ENCODE peak calls at places on chromosomes 12 and 14, in five cellular contexts. H is activated naive CD4-positive, alpha-beta T cell treated with anti-CD3 and anti-CD28 coated beads, Interleukin-2, amount 50 U/mL, for 16 hours; P is anterior cingulate cortex; T is fibroblast of lung; B is NCI-H460. Z is an unnamed sample.

GRCh38 chr14:91059576-91060471 is 617 bp downstream of the RPS6KA5 start:
- DNase-seq in H (peak; percentile 71), P (peak; percentile 33), T (no peak), B (peak; percentile 24), Z (peak; percentile 25)

GRCh38 chr14:61346793-61347192 is 25.4 kb downstream of the PRKCH start:
- DNase-seq in H (no peak), P (no peak), T (no peak), B (no peak), Z (no peak)

GRCh38 chr12:103801709-103802585 is 39.1 kb downstream of the NT5DC3 start:
- DNase-seq in H (no peak), P (no peak), T (peak; percentile 14), B (no peak), Z (no peak)

GRCh38 chr12:64633940-64634337 is 23.6 kb downstream of the RASSF3 start:
- DNase-seq in H (peak; percentile 18), P (no peak), T (peak; percentile 79), B (peak; percentile 48), Z (no peak)

GRCh38 chr12:129903956-129904769 is at the start of gene TMEM132D:
- DNase-seq in H (no peak), P (peak; percentile 20), T (no peak), B (no peak), Z (no peak)

GRCh38 chr12:104458645-104459555 is 2.2 kb downstream of the CHST11 start:
- DNase-seq in H (no peak), P (peak; percentile 48), T (no peak), B (no peak), Z (no peak)

GRCh38 chr12:30701056-30701455 is 5.4 kb upstream of the IPO8 start:
- DNase-seq in H (no peak), P (no peak), T (peak; percentile 55), B (no peak), Z (no peak)

GRCh38 chr14:60183138-60183537 is 17.9 kb upstream of the DHRS7 start:
- DNase-seq in H (no peak), P (no peak), T (no peak), B (no peak), Z (no peak)

GRCh38 chr14:74313601-74314000 is 10.9 kb upstream of the ABCD4 start:
- DNase-seq in H (no peak), P (no peak), T (no peak), B (no peak), Z (no peak)

GRCh38 chr12:122499991-122500684 is 594 bp downstream of the ZCCHC8 start:
- DNase-seq in H (peak; percentile 48), P (no peak), T (peak; percentile 80), B (peak; percentile 38), Z (no peak)

GRCh38 chr12:3141339-3142321 is 64.5 kb downstream of the TSPAN9 start:
- DNase-seq in H (no peak), P (no peak), T (no peak), B (no peak), Z (no peak)

GRCh38 chr12:12722351-12723146 is 5.4 kb downstream of the CDKN1B start:
- DNase-seq in H (no peak), P (no peak), T (peak; percentile 70), B (no peak), Z (no peak)

GRCh38 chr12:95848575-95849388 is 10.0 kb upstream of the SNRPF start:
- DNase-seq in H (no peak), P (no peak), T (peak; percentile 51), B (peak; percentile 49), Z (no peak)

GRCh38 chr14:96225745-96226151 is 21.1 kb downstream of the BDKRB2 start:
- DNase-seq in H (no peak), P (no peak), T (peak; percentile 62), B (no peak), Z (no peak)

GRCh38 chr14:23665302-23666016 is 29.3 kb downstream of the DHRS2 start:
- DNase-seq in H (no peak), P (no peak), T (no peak), B (no peak), Z (no peak)

GRCh38 chr12:108511633-108512540 is 3.2 kb upstream of the FICD start:
- DNase-seq in H (peak; percentile 75), P (peak; percentile 57), T (peak; percentile 73), B (peak; percentile 67), Z (peak; percentile 40)